ENCODE peak calls at places on chromosomes 7 and 10, in six cellular contexts. One of them, this sample, is unnamed.
A peak's percentile ranks its signal among the peaks of the same experiment; 100 is the strongest.

GRCh38 chr10:131048595-131048994 is 262.9 kb downstream of the TCERG1L start:
- DNase-seq in AG04450: no peak
- DNase-seq in kidney tubule cell: no peak
- DNase-seq in AG09309: no peak
- DNase-seq in activated CD4-positive, CD25-positive, alpha-beta regulatory T cell treated with anti-CD3 and anti-CD28 coated beads, Interleukin-2, amount 50 U/mL, for 72 hours: no peak
- DNase-seq in AG08395: no peak
- DNase-seq in this sample: no peak

GRCh38 chr7:107228291-107228690 is 59.5 kb downstream of the HBP1 start:
- DNase-seq in AG04450: no peak
- DNase-seq in kidney tubule cell: no peak
- DNase-seq in AG09309: no peak
- DNase-seq in activated CD4-positive, CD25-positive, alpha-beta regulatory T cell treated with anti-CD3 and anti-CD28 coated beads, Interleukin-2, amount 50 U/mL, for 72 hours: no peak
- DNase-seq in AG08395: no peak
- DNase-seq in this sample: no peak

GRCh38 chr7:87369216-87369615 is 23.8 kb downstream of the CROT start:
- DNase-seq in AG04450: no peak
- DNase-seq in kidney tubule cell: no peak
- DNase-seq in AG09309: no peak
- DNase-seq in activated CD4-positive, CD25-positive, alpha-beta regulatory T cell treated with anti-CD3 and anti-CD28 coated beads, Interleukin-2, amount 50 U/mL, for 72 hours: no peak
- DNase-seq in AG08395: no peak
- DNase-seq in this sample: no peak

GRCh38 chr10:31947144-31947926 is 18.7 kb upstream of the ARHGAP12 start:
- DNase-seq in AG04450: peak; percentile 88
- DNase-seq in kidney tubule cell: peak; percentile 71
- DNase-seq in AG09309: peak; percentile 89
- DNase-seq in activated CD4-positive, CD25-positive, alpha-beta regulatory T cell treated with anti-CD3 and anti-CD28 coated beads, Interleukin-2, amount 50 U/mL, for 72 hours: no peak
- DNase-seq in AG08395: peak; percentile 86
- DNase-seq in this sample: peak; percentile 87

GRCh38 chr10:5018150-5018549 is 14.5 kb upstream of the AKR1C2 start:
- DNase-seq in AG04450: no peak
- DNase-seq in kidney tubule cell: no peak
- DNase-seq in AG09309: no peak
- DNase-seq in activated CD4-positive, CD25-positive, alpha-beta regulatory T cell treated with anti-CD3 and anti-CD28 coated beads, Interleukin-2, amount 50 U/mL, for 72 hours: no peak
- DNase-seq in AG08395: no peak
- DNase-seq in this sample: no peak

GRCh38 chr10:96468845-96469244 is 44.9 kb downstream of the TLL2 start:
- DNase-seq in AG04450: no peak
- DNase-seq in kidney tubule cell: no peak
- DNase-seq in AG09309: no peak
- DNase-seq in activated CD4-positive, CD25-positive, alpha-beta regulatory T cell treated with anti-CD3 and anti-CD28 coated beads, Interleukin-2, amount 50 U/mL, for 72 hours: no peak
- DNase-seq in AG08395: no peak
- DNase-seq in this sample: no peak

GRCh38 chr7:80722596-80723141 is 84.2 kb downstream of the CD36 start:
- DNase-seq in AG04450: peak; percentile 99
- DNase-seq in kidney tubule cell: peak; percentile 100
- DNase-seq in AG09309: peak; percentile 100
- DNase-seq in activated CD4-positive, CD25-positive, alpha-beta regulatory T cell treated with anti-CD3 and anti-CD28 coated beads, Interleukin-2, amount 50 U/mL, for 72 hours: no peak
- DNase-seq in AG08395: peak; percentile 91
- DNase-seq in this sample: peak; percentile 98

GRCh38 chr10:58319599-58319998 is 15.2 kb upstream of the UBE2D1 start:
- DNase-seq in AG04450: no peak
- DNase-seq in kidney tubule cell: no peak
- DNase-seq in AG09309: no peak
- DNase-seq in activated CD4-positive, CD25-positive, alpha-beta regulatory T cell treated with anti-CD3 and anti-CD28 coated beads, Interleukin-2, amount 50 U/mL, for 72 hours: no peak
- DNase-seq in AG08395: no peak
- DNase-seq in this sample: peak; percentile 36

GRCh38 chr10:69681436-69681835 is 51.4 kb downstream of the FAM241B start:
- DNase-seq in AG04450: no peak
- DNase-seq in kidney tubule cell: no peak
- DNase-seq in AG09309: no peak
- DNase-seq in activated CD4-positive, CD25-positive, alpha-beta regulatory T cell treated with anti-CD3 and anti-CD28 coated beads, Interleukin-2, amount 50 U/mL, for 72 hours: no peak
- DNase-seq in AG08395: no peak
- DNase-seq in this sample: no peak